ENCODE peak calls at places on chromosomes 16 and 17, in nine cellular contexts. S, A, Y, P, C, N, D, I and K are unnamed samples.

GRCh38 chr16:67166035-67166882 is 1.7 kb downstream of the HSF4 start:
- DNase-seq in Y (no peak), D (no peak), A (no peak), I (no peak), P (no peak), S (no peak), C (no peak), N (no peak), K (no peak)

GRCh38 chr17:45942284-45942683 is 47.9 kb downstream of the MAPT start:
- DNase-seq in S (peak; percentile 67), I (no peak), Y (peak; percentile 54), D (no peak), P (no peak), C (peak; percentile 49), N (no peak), A (peak; percentile 36), K (peak; percentile 41)

GRCh38 chr16:27377666-27378485 is 24.1 kb upstream of the IL21R start:
- DNase-seq in N (no peak), Y (no peak), S (no peak), A (no peak), D (no peak), I (peak; percentile 62), C (no peak), P (no peak), K (no peak)

GRCh38 chr17:66177048-66177447 is 14.9 kb downstream of the CEP112 start:
- DNase-seq in D (no peak), Y (no peak), N (no peak), P (no peak), S (no peak), A (no peak), C (no peak), I (no peak), K (no peak)

GRCh38 chr16:3349175-3349574 is 6.5 kb upstream of the OR2C1 start:
- DNase-seq in D (no peak), I (no peak), Y (peak; percentile 7), P (no peak), C (no peak), S (no peak), A (no peak), N (no peak), K (no peak)

GRCh38 chr17:74833501-74834361 is 26.0 kb downstream of the GRIN2C start:
- DNase-seq in N (peak; percentile 32), C (no peak), I (no peak), D (no peak), Y (peak; percentile 74), S (no peak), P (no peak), A (no peak), K (no peak)

GRCh38 chr16:66242672-66243071 is 123.8 kb upstream of the CDH5 start:
- DNase-seq in D (no peak), P (no peak), A (no peak), S (no peak), C (no peak), Y (no peak), I (no peak), N (no peak), K (no peak)

GRCh38 chr16:55832788-55833583 is at the start of gene CES1:
- DNase-seq in C (peak; percentile 67), A (no peak), P (no peak), S (peak; percentile 35), D (no peak), N (peak; percentile 97), I (peak; percentile 84), Y (no peak), K (no peak)

GRCh38 chr16:749010-749409 is 8.2 kb upstream of the CIAO3 start:
- DNase-seq in S (peak; percentile 54), A (no peak), C (no peak), P (no peak), D (no peak), Y (no peak), I (no peak), N (no peak), K (no peak)

GRCh38 chr17:41026668-41027471 is at the start of gene KRTAP1-5:
- DNase-seq in P (no peak), I (no peak), D (no peak), C (no peak), N (no peak), A (no peak), Y (no peak), S (no peak), K (no peak)

GRCh38 chr17:82127704-82128103 is 29.7 kb upstream of the FASN start:
- DNase-seq in P (no peak), N (no peak), I (no peak), D (no peak), S (no peak), C (no peak), A (no peak), Y (peak; percentile 11), K (no peak)

GRCh38 chr17:37488607-37489196 is 989 bp upstream of the DUSP14 start:
- DNase-seq in A (peak; percentile 84), N (peak; percentile 51), D (peak; percentile 94), S (peak; percentile 91), Y (peak; percentile 44), I (peak; percentile 96), C (peak; percentile 90), P (peak; percentile 86), K (peak; percentile 91)

GRCh38 chr17:59651346-59651745 is 31.7 kb downstream of the CLTC start:
- DNase-seq in C (no peak), P (no peak), I (no peak), D (no peak), Y (no peak), S (no peak), N (no peak), A (no peak), K (no peak)

GRCh38 chr17:48384164-48384563 is 45.9 kb downstream of the SKAP1 start:
- DNase-seq in Y (no peak), P (no peak), D (no peak), C (no peak), N (no peak), A (no peak), I (no peak), S (no peak), K (no peak)

GRCh38 chr17:75998327-75998795 is 2.3 kb upstream of the CDK3 start:
- DNase-seq in N (no peak), D (no peak), A (no peak), C (no peak), S (no peak), P (no peak), I (no peak), Y (no peak), K (no peak)

GRCh38 chr17:4914009-4914408 is 11.1 kb upstream of the CHRNE start:
- DNase-seq in A (no peak), Y (no peak), S (no peak), C (no peak), D (no peak), P (no peak), N (no peak), I (no peak), K (no peak)

GRCh38 chr17:70171159-70171558 is 1.8 kb downstream of the KCNJ2 start:
- DNase-seq in P (peak; percentile 69), N (no peak), A (no peak), Y (no peak), C (peak; percentile 21), S (no peak), I (no peak), D (no peak), K (no peak)

GRCh38 chr17:70168979-70169706 is at the start of gene KCNJ2:
- DNase-seq in P (peak; percentile 93), I (no peak), C (peak; percentile 91), D (no peak), S (peak; percentile 77), Y (peak; percentile 97), A (peak; percentile 92), N (peak; percentile 70), K (peak; percentile 90)

GRCh38 chr17:70168044-70168978 is 1.0 kb upstream of the KCNJ2 start:
- DNase-seq in I (no peak), Y (peak; percentile 81), S (peak; percentile 55), D (no peak), P (peak; percentile 96), N (no peak), C (peak; percentile 84), A (peak; percentile 71), K (peak; percentile 69)

GRCh38 chr17:70172449-70172848 is 3.1 kb downstream of the KCNJ2 start:
- DNase-seq in N (no peak), I (no peak), P (peak; percentile 40), D (no peak), A (no peak), C (no peak), Y (no peak), S (no peak), K (no peak)

GRCh38 chr17:70169707-70170597 is 620 bp downstream of the KCNJ2 start:
- DNase-seq in N (peak; percentile 33), I (no peak), C (peak; percentile 24), A (no peak), D (no peak), Y (no peak), P (peak; percentile 64), S (no peak), K (no peak)
- H3K27ac ChIP-seq in N (peak overlapping the region; percentile 55), I (peak overlapping the region; percentile 36), C (no peak overlapping the region), A (peak overlapping the region; percentile 87), D (no peak overlapping the region), Y (peak overlapping the region; percentile 78), P (peak overlapping the region; percentile 87), S (peak overlapping the region; percentile 14), K (peak overlapping the region; percentile 26)

GRCh38 chr16:86343733-86344585 is 166.4 kb upstream of the FOXF1 start:
- DNase-seq in C (no peak), I (no peak), D (no peak), S (no peak), P (peak; percentile 84), A (no peak), N (no peak), Y (peak; percentile 69), K (peak; percentile 36)
- TF ChIP-seq POLR2AphosphoS5 in C (no peak), I (no peak), D (no peak), S (no peak), P (peak; percentile 59), A (no peak), N (no peak), Y (no peak), K (no peak)

DNA sequence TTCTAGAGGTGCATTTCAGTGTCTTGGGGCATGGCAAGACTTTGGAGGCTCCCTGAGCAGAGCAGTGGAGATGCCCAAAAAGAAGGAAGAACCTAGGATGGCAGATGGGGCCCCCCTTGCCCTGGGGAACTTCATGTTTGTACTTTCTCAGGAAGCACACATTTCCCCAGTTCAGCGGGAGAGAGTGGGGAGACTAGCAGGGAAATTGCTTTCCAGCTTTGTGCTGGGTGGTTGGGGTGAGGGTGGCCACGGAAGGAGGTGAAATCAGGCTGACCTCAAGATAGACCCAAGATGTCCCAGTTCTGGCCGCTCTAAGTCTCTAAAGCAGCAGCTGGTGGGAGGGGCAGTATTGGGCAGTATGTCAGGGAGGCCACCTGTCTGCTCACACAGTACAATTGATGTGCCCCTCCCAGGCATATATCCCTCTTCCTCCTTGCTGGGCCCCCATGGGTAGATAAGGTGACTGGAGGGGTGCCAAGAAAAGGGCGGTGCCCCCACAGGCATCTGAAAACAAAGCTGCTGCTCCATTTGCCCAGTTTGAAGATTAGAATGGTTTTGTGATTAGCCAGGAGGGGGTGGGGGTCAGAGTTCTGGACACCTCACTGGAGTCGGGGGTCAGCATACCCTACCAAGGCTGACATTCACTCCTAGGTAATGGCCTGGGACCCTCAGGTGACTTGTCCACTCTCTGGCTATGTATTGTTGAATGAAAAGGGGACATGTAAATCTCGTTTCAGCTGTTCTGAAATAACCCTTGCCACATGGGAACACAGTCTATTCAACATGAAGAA is 17.1 kb upstream of the NAGLU start:
- DNase-seq in D (no peak), Y (no peak), P (peak; percentile 81), S (no peak), C (no peak), I (no peak), A (peak; percentile 69), N (no peak), K (no peak)
- H3K27ac ChIP-seq in D (peak overlapping the region; percentile 93), Y (peak overlapping the region; percentile 92), P (peak overlapping the region; percentile 100), S (peak overlapping the region; percentile 96), C (peak overlapping the region; percentile 64), I (peak overlapping the region; percentile 95), A (peak overlapping the region; percentile 93), N (no peak overlapping the region), K (peak overlapping the region; percentile 93)

GRCh38 chr17:80219013-80219776 is 938 bp downstream of the SGSH start:
- DNase-seq in Y (peak; percentile 82), I (no peak), D (peak; percentile 12), N (peak; percentile 90), C (peak; percentile 33), P (peak; percentile 55), S (peak; percentile 77), A (peak; percentile 85), K (peak; percentile 54)
- TF ChIP-seq POLR2AphosphoS5 in Y (peak; percentile 70), I (no peak), D (no peak), N (peak; percentile 96), C (no peak), P (no peak), S (peak; percentile 45), A (peak; percentile 42), K (peak; percentile 61)